ENCODE peak calls at places on chromosomes 3 and 15, in seven cellular contexts. Y is activated CD8-positive, alpha-beta T cell treated with anti-CD3 and anti-CD28 coated beads for 36 hours; Z is fibroblast of pulmonary artery; V is skeletal muscle cell; T is left ventricle myocardium superior; C is mesendoderm; R is HT1080. Q is an unnamed sample.

GRCh38 chr3:17553080-17553479 is 189.4 kb downstream of the TBC1D5 start:
- DNase-seq in Y (no peak), Z (peak), V (no peak), T (no peak), C (no peak), R (no peak), Q (peak)

GRCh38 chr3:36677331-36678007 is 86.9 kb downstream of the DCLK3 start:
- DNase-seq in Y (no peak), Z (peak), V (peak), T (no peak), C (peak), R (peak), Q (no peak)

GRCh38 chr3:120879401-120879800 is 28.6 kb upstream of the STXBP5L start:
- DNase-seq in Y (no peak), Z (no peak), V (no peak), T (no peak), C (no peak), R (no peak), Q (no peak)

GRCh38 chr3:49841126-49841525 is 15.2 kb downstream of the TRAIP start:
- DNase-seq in Y (peak), Z (peak), V (no peak), T (no peak), C (peak), R (peak), Q (peak)

GRCh38 chr3:64232821-64233220 is 7.6 kb upstream of the PRICKLE2 start:
- DNase-seq in Y (no peak), Z (no peak), V (no peak), T (no peak), C (no peak), R (no peak), Q (no peak)

GRCh38 chr15:68553594-68553993 is 25.2 kb upstream of the CORO2B start:
- DNase-seq in Y (no peak), Z (no peak), V (no peak), T (no peak), C (no peak), R (no peak), Q (no peak)

GRCh38 chr3:99356681-99357080 is 281.7 kb upstream of the COL8A1 start:
- DNase-seq in Y (no peak), Z (no peak), V (no peak), T (no peak), C (no peak), R (no peak), Q (no peak)

GRCh38 chr3:69248394-69248793 is 126.0 kb upstream of the LMOD3 start:
- DNase-seq in Y (no peak), Z (no peak), V (no peak), T (no peak), C (peak), R (no peak), Q (no peak)

GRCh38 chr15:70062321-70062956 is 35.3 kb downstream of the TLE3 start:
- DNase-seq in Y (no peak), Z (peak), V (peak), T (peak), C (no peak), R (no peak), Q (peak)

GRCh38 chr3:31251083-31251482 is 281.6 kb upstream of the STT3B start:
- DNase-seq in Y (no peak), Z (no peak), V (no peak), T (no peak), C (no peak), R (no peak), Q (no peak)

GRCh38 chr3:24684506-24685023 is 189.9 kb upstream of the THRB start:
- DNase-seq in Y (no peak), Z (no peak), V (no peak), T (no peak), C (peak), R (no peak), Q (no peak)

GRCh38 chr3:78728406-78729145 is 1039.2 kb downstream of the ROBO1 start:
- DNase-seq in Y (no peak), Z (peak), V (peak), T (peak), C (peak), R (no peak), Q (no peak)

GRCh38 chr15:31473384-31474058 is 146.9 kb downstream of the KLF13 start:
- DNase-seq in Y (no peak), Z (no peak), V (no peak), T (no peak), C (no peak), R (no peak), Q (peak)

GRCh38 chr15:80549191-80549590 is 145.0 kb downstream of the ARNT2 start:
- DNase-seq in Y (no peak), Z (peak), V (no peak), T (no peak), C (no peak), R (peak), Q (no peak)

GRCh38 chr3:11221818-11222217 is 50.4 kb upstream of the ATG7 start:
- DNase-seq in Y (no peak), Z (peak), V (no peak), T (no peak), C (no peak), R (no peak), Q (no peak)

GRCh38 chr3:191695815-191696153 is 234.8 kb downstream of the PYDC2 start:
- DNase-seq in Y (no peak), Z (no peak), V (no peak), T (no peak), C (no peak), R (no peak), Q (no peak)

GRCh38 chr3:160006282-160007163 is 17.9 kb downstream of the IL12A start:
- DNase-seq in Y (peak), Z (peak), V (no peak), T (peak), C (peak), R (peak), Q (peak)

GRCh38 chr3:159814161-159814560 is 174.5 kb upstream of the IL12A start:
- DNase-seq in Y (no peak), Z (no peak), V (no peak), T (no peak), C (peak), R (peak), Q (no peak)

GRCh38 chr3:84836961-84837360 is 121.8 kb upstream of the CADM2 start:
- DNase-seq in Y (no peak), Z (no peak), V (no peak), T (no peak), C (peak), R (peak), Q (no peak)

GRCh38 chr3:94162700-94163099 is 99.8 kb downstream of the NSUN3 start:
- DNase-seq in Y (peak), Z (peak), V (no peak), T (no peak), C (peak), R (peak), Q (no peak)

GRCh38 chr3:9352917-9353823 is 9.7 kb upstream of the THUMPD3 start:
- DNase-seq in Y (peak), Z (peak), V (no peak), T (peak), C (peak), R (peak), Q (peak)

GRCh38 chr3:55409802-55410201 is 77.3 kb downstream of the WNT5A start:
- DNase-seq in Y (no peak), Z (no peak), V (no peak), T (no peak), C (no peak), R (peak), Q (no peak)

GRCh38 chr3:126216416-126216815 is 36.0 kb upstream of the ALDH1L1 start:
- DNase-seq in Y (no peak), Z (peak), V (no peak), T (no peak), C (no peak), R (peak), Q (no peak)

Q was measured in endothelial cell of umbilical vein.